ENCODE peak calls at places on chromosomes 2 and 18, in nine cellular contexts. One of them, this sample, is unnamed.
A peak's percentile ranks its signal among the peaks of the same experiment; 100 is the strongest.

GRCh38 chr2:96546797-96547196 is 10.2 kb downstream of the ARID5A start:
- DNase-seq in astrocyte of the spinal cord: no peak
- DNase-seq in hypothalamus: no peak
- DNase-seq in CD4-positive, CD25-positive, alpha-beta regulatory T cell: no peak
- DNase-seq in MCF 10A: no peak
- DNase-seq in RKO: no peak
- DNase-seq in sigmoid colon: no peak
- DNase-seq in AG08395: no peak
- DNase-seq in stimulated activated CD4-positive, alpha-beta T cell treated with anti-CD3 and anti-CD28 coated beads, Interleukin-4, amount 100 ng/mL, for 1 hour: no peak
- DNase-seq in this sample: no peak

GRCh38 chr18:42047721-42048120 is 92.7 kb downstream of the PIK3C3 start:
- DNase-seq in astrocyte of the spinal cord: no peak
- DNase-seq in hypothalamus: no peak
- DNase-seq in CD4-positive, CD25-positive, alpha-beta regulatory T cell: no peak
- DNase-seq in MCF 10A: no peak
- DNase-seq in RKO: no peak
- DNase-seq in sigmoid colon: no peak
- DNase-seq in AG08395: no peak
- DNase-seq in stimulated activated CD4-positive, alpha-beta T cell treated with anti-CD3 and anti-CD28 coated beads, Interleukin-4, amount 100 ng/mL, for 1 hour: no peak
- DNase-seq in this sample: no peak

GRCh38 chr2:237979331-237979730 is 12.5 kb downstream of the UBE2F start:
- DNase-seq in astrocyte of the spinal cord: no peak
- DNase-seq in hypothalamus: no peak
- DNase-seq in CD4-positive, CD25-positive, alpha-beta regulatory T cell: no peak
- DNase-seq in MCF 10A: no peak
- DNase-seq in RKO: no peak
- DNase-seq in sigmoid colon: no peak
- DNase-seq in AG08395: no peak
- DNase-seq in stimulated activated CD4-positive, alpha-beta T cell treated with anti-CD3 and anti-CD28 coated beads, Interleukin-4, amount 100 ng/mL, for 1 hour: no peak
- DNase-seq in this sample: no peak

GRCh38 chr2:42047488-42048317 is at the start of gene PKDCC:
- DNase-seq in astrocyte of the spinal cord: peak; percentile 85
- DNase-seq in hypothalamus: peak; percentile 70
- DNase-seq in CD4-positive, CD25-positive, alpha-beta regulatory T cell: peak; percentile 20
- DNase-seq in MCF 10A: peak; percentile 60
- DNase-seq in RKO: peak; percentile 64
- DNase-seq in sigmoid colon: peak; percentile 95
- DNase-seq in AG08395: peak; percentile 95
- DNase-seq in stimulated activated CD4-positive, alpha-beta T cell treated with anti-CD3 and anti-CD28 coated beads, Interleukin-4, amount 100 ng/mL, for 1 hour: peak; percentile 9
- DNase-seq in this sample: peak; percentile 38

GRCh38 chr2:67701011-67701410 is 303.9 kb downstream of the ETAA1 start:
- DNase-seq in astrocyte of the spinal cord: no peak
- DNase-seq in hypothalamus: no peak
- DNase-seq in CD4-positive, CD25-positive, alpha-beta regulatory T cell: no peak
- DNase-seq in MCF 10A: no peak
- DNase-seq in RKO: no peak
- DNase-seq in sigmoid colon: no peak
- DNase-seq in AG08395: no peak
- DNase-seq in stimulated activated CD4-positive, alpha-beta T cell treated with anti-CD3 and anti-CD28 coated beads, Interleukin-4, amount 100 ng/mL, for 1 hour: no peak
- DNase-seq in this sample: no peak

GRCh38 chr2:239751719-239752355 is 273.3 kb downstream of the NDUFA10 start:
- DNase-seq in astrocyte of the spinal cord: no peak
- DNase-seq in hypothalamus: no peak
- DNase-seq in CD4-positive, CD25-positive, alpha-beta regulatory T cell: peak; percentile 30
- DNase-seq in MCF 10A: no peak
- DNase-seq in RKO: no peak
- DNase-seq in sigmoid colon: no peak
- DNase-seq in AG08395: no peak
- DNase-seq in stimulated activated CD4-positive, alpha-beta T cell treated with anti-CD3 and anti-CD28 coated beads, Interleukin-4, amount 100 ng/mL, for 1 hour: peak; percentile 56
- DNase-seq in this sample: no peak

GRCh38 chr18:74714796-74715195 is 117.1 kb downstream of the ZNF407 start:
- DNase-seq in astrocyte of the spinal cord: no peak
- DNase-seq in hypothalamus: no peak
- DNase-seq in CD4-positive, CD25-positive, alpha-beta regulatory T cell: no peak
- DNase-seq in MCF 10A: no peak
- DNase-seq in RKO: no peak
- DNase-seq in sigmoid colon: no peak
- DNase-seq in AG08395: no peak
- DNase-seq in stimulated activated CD4-positive, alpha-beta T cell treated with anti-CD3 and anti-CD28 coated beads, Interleukin-4, amount 100 ng/mL, for 1 hour: no peak
- DNase-seq in this sample: no peak

GRCh38 chr2:230796280-230796862 is 68.4 kb upstream of the ITM2C start:
- DNase-seq in astrocyte of the spinal cord: peak; percentile 57
- DNase-seq in hypothalamus: no peak
- DNase-seq in CD4-positive, CD25-positive, alpha-beta regulatory T cell: no peak
- DNase-seq in MCF 10A: peak; percentile 21
- DNase-seq in RKO: no peak
- DNase-seq in sigmoid colon: no peak
- DNase-seq in AG08395: peak; percentile 60
- DNase-seq in stimulated activated CD4-positive, alpha-beta T cell treated with anti-CD3 and anti-CD28 coated beads, Interleukin-4, amount 100 ng/mL, for 1 hour: no peak
- DNase-seq in this sample: no peak